ENCODE peak calls at places on chromosomes 6 and 20, in six cellular contexts. S is natural killer cell, P is lung, O is brain microvascular endothelial cell, V is Calu3, F is GM12865. Z is an unnamed sample.

GRCh38 chr20:25008388-25009217 is 16.1 kb upstream of the APMAP start:
- DNase-seq in F (no peak), O (no peak), V (no peak), S (no peak), P (no peak), Z (no peak)

GRCh38 chr6:51675551-51676275 is 411.7 kb downstream of the PKHD1 start:
- DNase-seq in O (no peak), P (no peak), V (peak; percentile 9), S (no peak), F (no peak), Z (no peak)

GRCh38 chr6:139568956-139569538 is 194.6 kb upstream of the CITED2 start:
- DNase-seq in F (no peak), P (no peak), S (no peak), V (peak; percentile 8), O (peak; percentile 61), Z (no peak)

GRCh38 chr20:63933646-63934045 is 22.6 kb downstream of the UCKL1 start:
- DNase-seq in P (no peak), F (no peak), V (no peak), O (no peak), S (no peak), Z (no peak)

GRCh38 chr6:137705166-137706064 is 161.6 kb upstream of the TNFAIP3 start:
- DNase-seq in P (peak; percentile 58), O (peak; percentile 63), V (peak; percentile 59), S (peak; percentile 69), F (peak; percentile 76), Z (peak; percentile 85)

GRCh38 chr6:20575691-20576451 is 41.6 kb downstream of the CDKAL1 start:
- DNase-seq in F (no peak), S (no peak), P (no peak), O (no peak), V (no peak), Z (no peak)

GRCh38 chr6:5986847-5987246 is 19.9 kb downstream of the NRN1 start:
- DNase-seq in S (no peak), O (no peak), F (no peak), P (no peak), V (no peak), Z (peak; percentile 59)

GRCh38 chr6:27867941-27868705 is 44.1 kb downstream of the OR2B2 start:
- DNase-seq in P (no peak), V (no peak), S (no peak), F (peak; percentile 58), O (no peak), Z (no peak)

GRCh38 chr20:24765316-24766142 is 183.5 kb upstream of the CST7 start:
- DNase-seq in F (no peak), O (no peak), V (no peak), P (no peak), S (peak; percentile 4), Z (no peak)

GRCh38 chr20:25083773-25084615 is 2.1 kb upstream of the VSX1 start:
- DNase-seq in O (no peak), P (no peak), F (no peak), V (peak; percentile 60), S (no peak), Z (peak; percentile 24)

GRCh38 chr6:16639689-16640480 is 121.4 kb downstream of the ATXN1 start:
- DNase-seq in V (no peak), F (no peak), P (no peak), S (no peak), O (peak; percentile 78), Z (no peak)

GRCh38 chr20:47319517-47320252 is 36.8 kb downstream of the ZMYND8 start:
- DNase-seq in O (peak; percentile 42), V (peak; percentile 93), S (no peak), P (peak; percentile 88), F (no peak), Z (no peak)

GRCh38 chr20:9515761-9516657 is 1.6 kb downstream of the LAMP5 start:
- DNase-seq in S (no peak), P (peak; percentile 67), F (peak; percentile 12), O (no peak), V (peak; percentile 10), Z (no peak)

DNA sequence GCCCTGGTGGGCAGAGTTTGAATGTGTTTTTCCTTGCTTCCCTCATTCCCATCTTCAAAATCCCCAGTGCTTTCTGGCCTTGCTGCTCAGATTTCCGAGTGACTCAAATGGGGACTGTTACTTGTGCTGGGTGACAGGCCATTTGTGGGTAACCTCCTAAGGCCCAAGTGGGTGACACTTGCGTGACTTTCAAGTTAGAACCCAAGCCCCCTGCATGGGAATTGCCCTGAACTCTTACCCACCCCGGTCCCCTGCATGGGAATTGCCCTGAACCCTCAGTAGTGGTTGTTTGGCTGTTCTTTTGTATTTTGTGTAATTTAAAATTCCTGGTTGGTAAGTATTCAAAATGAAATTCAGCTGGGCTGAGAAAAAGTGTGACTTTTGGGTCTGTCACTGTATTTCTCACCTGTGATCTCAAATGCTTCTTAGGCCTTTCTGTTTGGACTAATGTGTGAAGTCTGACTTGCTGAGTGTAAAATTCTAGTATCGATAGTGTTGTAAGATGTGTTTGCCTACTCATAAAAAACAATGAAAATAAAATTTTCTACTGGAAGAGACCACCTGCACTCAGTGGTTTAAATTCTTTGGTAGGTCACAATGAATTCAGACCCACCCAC is 12.4 kb upstream of the RBM38 start:
- DNase-seq in F (peak; percentile 58), V (no peak), P (no peak), O (no peak), S (no peak), Z (no peak)
- TF ChIP-seq CTCF in F (no peak), V (no peak), P (no peak), O (no peak), S (no peak), Z (no peak)

GRCh38 chr6:4466769-4467480 is 309.3 kb upstream of the CDYL start:
- DNase-seq in V (no peak), F (no peak), P (no peak), O (no peak), S (no peak), Z (no peak)
- TF ChIP-seq CTCF in V (no peak), F (no peak), P (no peak), O (peak; percentile 48), S (no peak), Z (no peak)

GRCh38 chr6:63351995-63352586 is 32.3 kb upstream of the LGSN start:
- DNase-seq in O (no peak), V (no peak), P (no peak), F (peak; percentile 68), S (no peak), Z (no peak)

GRCh38 chr6:63355632-63356031 is 35.8 kb upstream of the LGSN start:
- DNase-seq in O (no peak), P (no peak), S (no peak), V (no peak), F (no peak), Z (no peak)

GRCh38 chr6:63349401-63349800 is 29.6 kb upstream of the LGSN start:
- DNase-seq in F (no peak), P (no peak), V (peak; percentile 10), O (no peak), S (no peak), Z (no peak)

GRCh38 chr6:63353282-63353630 is 33.5 kb upstream of the LGSN start:
- DNase-seq in P (no peak), F (no peak), O (no peak), V (no peak), S (no peak), Z (no peak)

GRCh38 chr6:63352587-63353281 is 33.0 kb upstream of the LGSN start:
- DNase-seq in V (peak; percentile 52), F (peak; percentile 96), O (peak; percentile 44), P (peak; percentile 43), S (no peak), Z (no peak)
- TF ChIP-seq CTCF in V (peak; percentile 49), F (peak; percentile 64), O (peak; percentile 79), P (peak; percentile 27), S (no peak), Z (no peak)

GRCh38 chr6:33052627-33053026 is 20.8 kb downstream of the HLA-DPA1 start:
- DNase-seq in P (no peak), S (no peak), F (no peak), V (no peak), O (no peak), Z (no peak)

GRCh38 chr6:33050013-33050800 is 23.2 kb downstream of the HLA-DPA1 start:
- DNase-seq in P (no peak), F (no peak), S (no peak), V (no peak), O (no peak), Z (no peak)

GRCh38 chr6:33053230-33053629 is 20.2 kb downstream of the HLA-DPA1 start:
- DNase-seq in S (no peak), V (no peak), P (no peak), F (no peak), O (no peak), Z (no peak)

DNA sequence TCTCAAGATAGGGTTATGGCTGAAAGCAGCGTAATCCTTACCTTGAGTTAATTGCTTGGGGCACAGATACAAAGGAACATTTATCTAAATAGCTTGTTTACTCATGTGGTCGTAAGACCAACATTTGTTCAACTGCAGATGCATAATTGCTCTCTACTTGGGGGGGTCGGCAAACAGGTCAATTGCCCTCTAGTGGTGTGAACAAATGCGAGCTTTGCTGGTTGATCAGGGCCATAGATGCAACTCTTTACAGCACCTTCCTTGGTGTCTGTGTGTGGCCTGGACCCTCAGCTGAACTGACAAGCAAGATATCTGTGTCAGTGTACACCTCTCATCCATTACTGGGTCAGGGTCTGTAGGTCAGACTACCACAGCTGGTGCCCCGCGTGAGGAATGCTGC is 24.1 kb downstream of the HLA-DPA1 start:
- DNase-seq in S (no peak), O (no peak), P (no peak), V (no peak), F (peak; percentile 61), Z (no peak)
- TF ChIP-seq CTCF in S (no peak), O (peak; percentile 28), P (no peak), V (no peak), F (peak; percentile 61), Z (no peak)

DNA sequence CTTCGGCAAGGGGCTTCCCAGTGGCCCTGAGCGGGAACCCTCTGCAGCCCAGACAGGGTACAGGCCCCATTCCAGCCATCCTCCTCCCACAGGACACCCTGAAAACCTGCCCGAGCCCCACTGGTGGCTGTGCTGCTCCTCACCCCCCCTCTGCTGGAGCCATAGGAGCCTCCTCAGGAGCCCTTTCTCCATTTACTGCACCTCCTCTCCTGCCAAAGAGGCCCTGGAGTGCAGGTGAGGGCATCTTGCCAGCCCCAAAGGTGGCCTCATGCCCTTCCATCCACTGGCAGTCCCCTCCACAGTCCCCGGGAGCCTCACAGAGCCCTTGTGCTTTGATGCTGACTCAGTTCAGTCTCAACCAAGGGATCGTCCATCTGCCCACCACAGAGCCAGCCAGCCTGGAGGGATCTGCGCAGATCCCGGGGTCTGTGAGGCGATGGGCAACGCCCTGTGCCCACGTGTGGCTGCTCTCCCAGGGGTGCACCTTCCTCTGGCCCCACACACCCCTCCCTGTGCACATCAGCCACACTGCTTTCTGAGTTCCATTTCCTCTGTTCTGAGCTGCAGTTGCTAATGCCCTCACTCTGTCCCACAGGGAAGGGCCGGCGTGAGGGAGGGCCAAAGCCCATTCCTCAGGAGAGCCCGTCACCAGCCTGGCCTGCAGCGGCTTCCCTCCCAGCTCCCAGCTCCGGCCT is 228.5 kb downstream of the DLL1 start:
- DNase-seq in S (peak; percentile 12), F (no peak), O (no peak), P (no peak), V (no peak), Z (no peak)
- TF ChIP-seq CTCF in S (no peak), F (no peak), O (no peak), P (no peak), V (no peak), Z (no peak)

GRCh38 chr20:19026901-19027644 is 185.4 kb upstream of the SLC24A3 start:
- DNase-seq in O (no peak), F (no peak), V (no peak), S (no peak), P (peak; percentile 15), Z (no peak)
- TF ChIP-seq CTCF in O (no peak), F (no peak), V (no peak), S (no peak), P (no peak), Z (no peak)

GRCh38 chr20:297098-297924 is at the start of gene ZCCHC3:
- DNase-seq in P (peak; percentile 91), O (peak; percentile 74), F (peak; percentile 95), S (peak; percentile 78), V (peak; percentile 80), Z (peak; percentile 90)
- TF ChIP-seq CTCF in P (no peak), O (peak; percentile 18), F (peak; percentile 11), S (no peak), V (no peak), Z (no peak)

Z was measured in activated CD8-positive, alpha-beta T cell treated with anti-CD3 and anti-CD28 coated beads for 36 hours.